ENCODE peak calls at places on chromosomes 5 and 9, in eight cellular contexts. P is sigmoid colon, J is esophagus muscularis mucosa, S is GM12878, X is K562, N is A549, D is H1, V is tibial nerve. R is an unnamed sample.

GRCh38 chr9:126615251-126615790 is 1.6 kb downstream of the LMX1B start:
- DNase-seq in V (no peak), P (no peak), X (no peak), N (no peak), D (peak), J (no peak), S (no peak), R (peak)

GRCh38 chr9:22098636-22099332 is 89.7 kb upstream of the CDKN2B start:
- DNase-seq in D (no peak), N (no peak), S (no peak), J (no peak), P (no peak), V (no peak), X (no peak), R (no peak)

GRCh38 chr5:57383093-57383861 is 99.3 kb downstream of the ACTBL2 start:
- DNase-seq in N (peak), V (no peak), J (no peak), X (peak), P (no peak), S (no peak), D (no peak), R (no peak)

GRCh38 chr5:33513786-33514185 is 73.0 kb downstream of the TARS1 start:
- DNase-seq in J (no peak), N (no peak), V (no peak), P (no peak), X (no peak), S (no peak), D (no peak), R (no peak)

GRCh38 chr5:20974423-20974822 is 986.4 kb upstream of the CDH18 start:
- DNase-seq in S (no peak), P (no peak), N (no peak), V (no peak), D (no peak), J (no peak), X (no peak), R (no peak)

GRCh38 chr9:10232352-10232930 is 380.4 kb downstream of the PTPRD start:
- DNase-seq in P (no peak), N (no peak), X (no peak), V (no peak), J (no peak), S (no peak), D (no peak), R (peak)

GRCh38 chr5:150064681-150065220 is 21.6 kb downstream of the CSF1R start:
- DNase-seq in N (no peak), P (peak), X (no peak), S (no peak), V (no peak), D (no peak), J (no peak), R (no peak)

GRCh38 chr5:119323630-119324000 is 32.2 kb upstream of the TNFAIP8 start:
- DNase-seq in V (no peak), N (peak), P (no peak), S (no peak), J (no peak), X (no peak), D (no peak), R (no peak)

GRCh38 chr9:37437010-37437409 is 14.5 kb downstream of the GRHPR start:
- DNase-seq in X (no peak), N (no peak), P (no peak), D (no peak), J (no peak), V (no peak), S (no peak), R (no peak)

GRCh38 chr5:148687427-148687826 is 33.1 kb upstream of the HTR4 start:
- DNase-seq in V (no peak), X (peak), S (no peak), N (peak), J (no peak), P (no peak), D (peak), R (no peak)

GRCh38 chr9:114367823-114368609 is 19.8 kb downstream of the AKNA start:
- DNase-seq in S (no peak), D (no peak), V (no peak), N (no peak), X (no peak), J (no peak), P (no peak), R (no peak)

GRCh38 chr5:118628672-118629354 is 359.5 kb downstream of the DTWD2 start:
- DNase-seq in X (no peak), J (no peak), V (no peak), D (no peak), P (no peak), N (no peak), S (no peak), R (no peak)

GRCh38 chr5:94173100-94173499 is 431.7 kb upstream of the POU5F2 start:
- DNase-seq in V (no peak), N (no peak), P (no peak), J (no peak), X (no peak), S (no peak), D (no peak), R (no peak)

GRCh38 chr5:27450607-27451006 is 412.2 kb upstream of the CDH9 start:
- DNase-seq in N (peak), V (no peak), J (no peak), S (no peak), X (no peak), D (no peak), P (no peak), R (no peak)

GRCh38 chr9:4756420-4756819 is 15.4 kb upstream of the AK3 start:
- DNase-seq in V (no peak), P (no peak), S (no peak), D (no peak), X (no peak), N (no peak), J (no peak), R (no peak)

GRCh38 chr9:14846871-14847311 is 63.3 kb downstream of the FREM1 start:
- DNase-seq in N (peak), S (no peak), D (peak), X (peak), J (no peak), V (peak), P (peak), R (peak)

GRCh38 chr9:132804576-132805295 is 73.3 kb downstream of the AK8 start:
- DNase-seq in S (no peak), P (no peak), J (no peak), D (no peak), N (no peak), X (no peak), V (no peak), R (no peak)

GRCh38 chr5:99191181-99191775 is 262.5 kb upstream of the CHD1 start:
- DNase-seq in V (no peak), J (no peak), S (no peak), P (no peak), D (no peak), N (no peak), X (no peak), R (no peak)

GRCh38 chr9:70465398-70465797 is 50.9 kb upstream of the KLF9 start:
- DNase-seq in D (no peak), J (no peak), P (no peak), N (no peak), S (no peak), X (no peak), V (no peak), R (no peak)

GRCh38 chr9:36316049-36316448 is 57.8 kb upstream of the GNE start:
- DNase-seq in X (no peak), N (no peak), S (no peak), P (no peak), V (no peak), D (no peak), J (no peak), R (no peak)
- TF ChIP-seq EP300 in X (no peak), N (no peak), S (no peak), P (no peak), V (no peak), D (no peak), J (no peak), R (no peak)

GRCh38 chr5:73444499-73445432 is 3.8 kb downstream of the FOXD1 start:
- DNase-seq in J (no peak), D (no peak), V (no peak), X (no peak), N (no peak), P (no peak), S (no peak), R (no peak)
- TF ChIP-seq POLR2A in J (no peak), D (no peak), V (no peak), X (no peak), N (no peak), P (no peak), S (no peak), R (no peak)

GRCh38 chr9:15873573-15874177 is 320.8 kb downstream of the CCDC171 start:
- DNase-seq in D (no peak), X (no peak), N (peak), P (no peak), S (no peak), V (no peak), J (no peak), R (no peak)
- TF ChIP-seq EP300 in D (no peak), X (no peak), N (no peak), P (no peak), S (no peak), V (no peak), J (no peak), R (no peak)

GRCh38 chr5:42994285-42995151 is 45.6 kb downstream of the ANXA2R start:
- DNase-seq in X (peak), S (no peak), P (peak), V (peak), N (peak), D (peak), J (no peak), R (peak)
- TF ChIP-seq POLR2A in X (peak), S (peak), P (no peak), V (no peak), N (no peak), D (no peak), J (no peak), R (no peak)

GRCh38 chr5:73152411-73153388 is 20.3 kb upstream of the TMEM174 start:
- DNase-seq in V (no peak), P (no peak), J (no peak), N (no peak), X (no peak), D (no peak), S (no peak), R (no peak)
- TF ChIP-seq EP300 in V (no peak), P (no peak), J (no peak), N (no peak), X (no peak), D (no peak), S (no peak), R (no peak)

GRCh38 chr5:179795863-179796833 is 2.4 kb downstream of the LTC4S start:
- DNase-seq in N (peak), D (peak), P (peak), V (peak), X (no peak), J (no peak), S (peak), R (peak)
- TF ChIP-seq POLR2A in N (peak), D (no peak), P (peak), V (peak), X (no peak), J (peak), S (peak), R (no peak)

DNA sequence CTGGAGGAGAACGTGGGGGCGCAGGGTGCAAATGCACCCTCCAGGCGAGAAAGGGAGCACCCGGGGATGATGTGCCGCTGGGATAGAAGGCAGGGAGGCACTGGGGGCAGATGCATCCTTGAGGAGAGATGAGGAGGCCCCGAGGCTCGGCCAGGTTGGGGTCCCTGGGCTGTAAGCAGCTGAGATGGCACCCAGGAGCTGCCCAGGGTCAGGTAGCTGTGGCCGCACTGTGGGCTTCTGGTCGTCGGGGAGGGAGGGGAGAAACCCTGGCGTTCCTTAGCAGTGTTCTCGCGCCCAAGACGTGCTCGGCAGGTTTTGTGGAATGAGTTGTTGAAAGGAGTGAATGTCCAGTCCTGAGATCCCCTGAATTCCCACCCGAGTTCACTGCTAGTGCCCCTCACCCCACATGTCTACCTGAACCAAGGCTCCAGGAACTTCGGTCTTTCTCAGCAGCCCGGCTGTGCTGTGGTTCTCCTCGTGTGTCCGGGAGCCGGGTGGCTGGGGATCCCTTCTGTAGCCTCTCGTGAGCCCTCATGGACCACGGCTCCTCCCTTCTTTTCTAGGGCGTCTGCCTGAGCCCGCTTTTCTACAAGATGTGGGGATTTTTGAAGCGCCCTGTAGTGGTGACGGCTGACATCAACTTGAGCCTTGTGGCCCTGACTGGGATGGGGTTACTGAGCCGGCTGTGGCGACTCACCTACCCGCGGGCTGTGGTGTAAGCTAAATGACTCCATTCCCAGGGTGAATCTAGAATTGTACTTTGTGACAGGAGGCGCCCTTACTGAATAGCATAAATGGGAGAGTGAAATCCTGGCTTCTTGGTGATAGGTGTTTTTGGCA is 1.1 kb downstream of the POMT1 start:
- DNase-seq in N (peak), J (no peak), X (peak), V (no peak), P (no peak), D (peak), S (no peak), R (no peak)
- TF ChIP-seq EP300 in N (no peak), J (no peak), X (no peak), V (no peak), P (no peak), D (no peak), S (no peak), R (no peak)

GRCh38 chr9:121743441-121744001 is 92.1 kb downstream of the DAB2IP start:
- DNase-seq in S (no peak), J (peak), N (peak), P (peak), X (peak), V (peak), D (peak), R (peak)
- TF ChIP-seq POLR2A in S (no peak), J (no peak), N (peak), P (no peak), X (no peak), V (peak), D (no peak), R (no peak)

GRCh38 chr9:130181645-130182044 is 9.4 kb downstream of the NCS1 start:
- DNase-seq in N (no peak), V (no peak), S (no peak), J (no peak), X (no peak), D (no peak), P (no peak), R (peak)
- TF ChIP-seq EP300 in N (no peak), V (no peak), S (no peak), J (no peak), X (no peak), D (no peak), P (no peak), R (no peak)

R was measured in stomach.